ENCODE peak calls at places on chromosomes 6 and 20, in eight cellular contexts. J is ascending aorta, N is natural killer cell, L is AG04450, Y is nephron progenitor cell, X is A549, K is MCF 10A, B is AG10803. Z is an unnamed sample.

GRCh38 chr6:35216832-35217811 is 3.4 kb downstream of the SCUBE3 start:
- DNase-seq in Y (peak; percentile 22), K (no peak), N (no peak), J (no peak), X (no peak), L (no peak), B (no peak), Z (no peak)

GRCh38 chr6:24743265-24743943 is 24.4 kb upstream of the C6orf62 start:
- DNase-seq in Y (no peak), J (no peak), L (peak; percentile 90), X (peak; percentile 80), B (peak; percentile 95), K (peak; percentile 94), N (no peak), Z (peak; percentile 39)

GRCh38 chr20:63087872-63088680 is 81.3 kb upstream of the BHLHE23 start:
- DNase-seq in B (no peak), Y (peak; percentile 1), X (no peak), N (no peak), K (no peak), J (no peak), L (no peak), Z (no peak)

GRCh38 chr6:28982476-28983266 is 22.4 kb downstream of the ZNF311 start:
- DNase-seq in J (no peak), N (no peak), Y (no peak), B (peak; percentile 52), X (peak; percentile 81), L (no peak), K (peak; percentile 80), Z (no peak)

GRCh38 chr6:108174371-108175175 is 8.8 kb downstream of the NR2E1 start:
- DNase-seq in Y (peak; percentile 80), J (no peak), L (no peak), K (no peak), B (peak; percentile 25), N (no peak), X (no peak), Z (peak; percentile 68)

GRCh38 chr6:113361014-113361645 is 496.0 kb upstream of the MARCKS start:
- DNase-seq in K (peak; percentile 47), Y (no peak), N (no peak), L (no peak), B (peak; percentile 83), X (peak; percentile 16), J (no peak), Z (no peak)

GRCh38 chr6:168354338-168354737 is 34.8 kb upstream of the DACT2 start:
- DNase-seq in K (no peak), N (no peak), B (no peak), X (no peak), L (no peak), Y (no peak), J (no peak), Z (no peak)

GRCh38 chr6:56378966-56379608 is 131.7 kb upstream of the COL21A1 start:
- DNase-seq in J (no peak), B (no peak), N (no peak), K (peak; percentile 19), Y (no peak), L (no peak), X (no peak), Z (no peak)

GRCh38 chr6:82248233-82248735 is 740 bp upstream of the IBTK start:
- DNase-seq in Y (no peak), N (no peak), K (peak; percentile 29), J (no peak), L (no peak), X (peak; percentile 92), B (peak; percentile 29), Z (peak; percentile 25)

GRCh38 chr6:89951574-89952360 is 57.5 kb downstream of the GJA10 start:
- DNase-seq in B (no peak), X (no peak), J (no peak), L (no peak), N (no peak), Y (peak; percentile 20), K (peak; percentile 47), Z (no peak)

GRCh38 chr20:37901667-37902503 is 1.0 kb upstream of the VSTM2L start:
- DNase-seq in N (no peak), J (no peak), K (peak; percentile 81), B (peak; percentile 69), Y (peak; percentile 72), L (peak; percentile 3), X (peak; percentile 89), Z (peak; percentile 89)

GRCh38 chr20:17614812-17615644 is 45.2 kb downstream of the DSTN start:
- DNase-seq in K (no peak), N (no peak), L (no peak), J (no peak), X (no peak), Y (no peak), B (no peak), Z (no peak)

GRCh38 chr20:7108929-7109328 is 341.4 kb downstream of the BMP2 start:
- DNase-seq in Y (no peak), N (no peak), J (no peak), X (no peak), B (no peak), L (no peak), K (no peak), Z (no peak)

GRCh38 chr6:39289490-39289889 is 24.7 kb downstream of the KCNK17 start:
- DNase-seq in N (no peak), J (no peak), L (no peak), B (no peak), K (no peak), Y (no peak), X (no peak), Z (no peak)

GRCh38 chr6:88870728-88871330 is 92.6 kb downstream of the RNGTT start:
- DNase-seq in K (peak; percentile 73), J (no peak), B (peak; percentile 58), L (peak; percentile 29), X (peak; percentile 49), N (no peak), Y (peak; percentile 37), Z (peak; percentile 24)

GRCh38 chr6:168196385-168196860 is 117.4 kb upstream of the FRMD1 start:
- DNase-seq in L (no peak), Y (no peak), B (no peak), K (peak; percentile 48), X (peak; percentile 49), N (no peak), J (no peak), Z (no peak)

GRCh38 chr20:63698739-63699465 is 2.5 kb downstream of the TNFRSF6B start:
- DNase-seq in Y (no peak), N (no peak), K (peak; percentile 94), X (peak; percentile 83), J (no peak), L (peak; percentile 70), B (peak; percentile 86), Z (peak; percentile 82)

GRCh38 chr20:10982692-10983091 is 308.9 kb upstream of the JAG1 start:
- DNase-seq in L (peak; percentile 68), N (no peak), K (peak; percentile 59), X (peak; percentile 63), B (peak; percentile 93), J (peak; percentile 11), Y (no peak), Z (no peak)

GRCh38 chr20:32877507-32877906 is 18.8 kb downstream of the EFCAB8 start:
- DNase-seq in J (no peak), Y (no peak), N (no peak), L (peak; percentile 81), K (no peak), B (peak; percentile 46), X (no peak), Z (no peak)

GRCh38 chr20:38186788-38187221 is 21.7 kb upstream of the TGM2 start:
- DNase-seq in K (peak; percentile 40), X (peak; percentile 72), B (no peak), N (no peak), J (no peak), L (no peak), Y (no peak), Z (no peak)

GRCh38 chr6:29641430-29642213 is 8.6 kb upstream of the GABBR1 start:
- DNase-seq in Y (no peak), X (no peak), K (no peak), J (no peak), L (no peak), N (no peak), B (no peak), Z (no peak)

GRCh38 chr6:7617954-7618764 is 28.2 kb downstream of the SNRNP48 start:
- DNase-seq in X (no peak), N (no peak), L (no peak), Y (no peak), J (peak; percentile 56), K (peak; percentile 89), B (peak; percentile 93), Z (no peak)

DNA sequence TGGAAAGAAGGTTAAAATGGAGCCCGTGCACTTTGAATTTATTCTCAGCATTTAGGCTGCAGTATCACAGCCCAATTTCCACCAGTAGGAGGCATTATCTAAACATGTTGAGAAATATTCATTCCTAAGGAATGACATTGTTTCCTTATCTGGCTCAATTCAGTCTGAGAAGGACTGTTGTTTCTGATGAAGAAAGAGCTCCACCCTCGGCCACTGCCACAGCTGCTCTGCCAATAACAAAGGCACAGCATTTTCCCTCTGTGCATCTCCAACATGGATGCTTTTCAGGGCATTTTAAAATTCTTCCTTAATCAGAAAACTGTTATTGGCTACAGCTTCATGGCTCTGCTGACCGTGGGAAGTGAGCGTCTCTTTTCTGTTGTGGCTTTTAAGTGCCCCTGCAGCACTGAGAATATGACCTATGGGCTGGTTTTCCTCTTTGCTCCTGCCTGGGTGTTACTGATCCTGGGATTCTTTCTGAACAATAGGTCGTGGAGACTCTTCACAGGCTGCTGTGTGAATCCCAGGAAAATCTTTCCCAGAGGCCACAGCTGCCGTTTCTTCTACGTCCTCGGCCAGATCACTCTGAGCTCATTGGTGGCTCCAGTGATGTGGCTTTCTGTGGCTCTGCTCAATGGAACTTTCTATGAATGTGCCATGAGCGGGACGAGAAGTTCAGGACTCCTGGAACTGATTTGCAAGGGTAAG is at the start of gene CALHM5:
- DNase-seq in J (no peak), N (no peak), L (peak; percentile 78), Y (no peak), X (peak; percentile 76), K (peak; percentile 75), B (peak; percentile 90), Z (no peak)
- TF ChIP-seq CTCF in J (peak; percentile 76), N (no peak), L (peak; percentile 83), Y (peak; percentile 27), X (peak; percentile 50), K (peak; percentile 59), B (peak; percentile 80), Z (no peak)

DNA sequence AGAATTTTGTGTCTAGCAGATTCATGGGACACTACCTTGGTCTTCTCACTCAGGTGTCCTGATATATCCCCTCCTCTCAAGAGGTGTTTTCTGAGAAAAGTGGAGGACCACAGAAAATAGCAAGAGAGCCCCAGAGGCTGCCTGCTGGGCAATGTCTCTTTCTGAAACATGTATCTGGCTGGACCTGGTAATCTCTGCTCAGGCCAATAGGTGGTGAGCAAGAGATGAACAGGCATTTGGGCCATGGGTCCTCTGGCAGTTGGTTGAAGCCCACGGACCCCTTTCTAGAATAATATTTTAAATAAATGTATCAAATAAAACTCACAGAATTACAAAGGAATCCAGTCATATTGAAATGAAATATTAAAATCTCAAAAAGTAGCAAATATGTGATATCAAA is 8.8 kb upstream of the THBD start:
- DNase-seq in N (no peak), L (no peak), B (no peak), K (no peak), Y (no peak), J (no peak), X (no peak), Z (no peak)
- TF ChIP-seq CTCF in N (no peak), L (peak; percentile 23), B (peak; percentile 4), K (peak; percentile 7), Y (peak; percentile 19), J (no peak), X (no peak), Z (no peak)

GRCh38 chr6:37303891-37304503 is 46.1 kb upstream of the TMEM217 start:
- DNase-seq in N (no peak), L (no peak), Y (peak; percentile 15), J (no peak), K (peak; percentile 52), X (peak; percentile 35), B (peak; percentile 54), Z (peak; percentile 38)
- TF ChIP-seq CTCF in N (no peak), L (peak; percentile 78), Y (peak; percentile 51), J (peak; percentile 29), K (peak; percentile 30), X (peak; percentile 48), B (peak; percentile 75), Z (peak; percentile 42)

GRCh38 chr6:61886608-61887259 is 399.3 kb downstream of the KHDRBS2 start:
- DNase-seq in X (no peak), L (no peak), J (no peak), B (no peak), Y (no peak), K (peak; percentile 14), N (no peak), Z (no peak)
- TF ChIP-seq CTCF in X (no peak), L (no peak), J (no peak), B (no peak), Y (peak; percentile 20), K (no peak), N (no peak), Z (no peak)

Z was measured in GM20000.